ENCODE peak calls at places on chromosomes 11 and 22, in five cellular contexts. T, W, U, V and Z are unnamed samples. For H3K9me3 and H3K4me1, the result is how much of the 10 kb centered on the place peaks cover.

GRCh38 chr22:46159212-46159611 is 8.9 kb downstream of the PPARA start:
- DNase-seq in T (no peak), W (no peak), U (no peak), V (no peak), Z (no peak)

GRCh38 chr11:84419576-84419975 is 1133.4 kb upstream of the CCDC90B start:
- DNase-seq in T (no peak), W (no peak), U (no peak), V (no peak), Z (no peak)

GRCh38 chr11:69703711-69704507 is at the start of gene FGF19:
- DNase-seq in T (no peak), W (peak), U (no peak), V (no peak), Z (no peak)

GRCh38 chr11:62439785-62440602 is 21.2 kb downstream of the SCGB1A1 start:
- DNase-seq in T (no peak), W (no peak), U (peak), V (no peak), Z (peak)

GRCh38 chr11:116696381-116696941 is 76.3 kb downstream of the BUD13 start:
- DNase-seq in T (no peak), W (no peak), U (peak), V (no peak), Z (no peak)

GRCh38 chr11:112734207-112734606 is 227.0 kb upstream of the NCAM1 start:
- DNase-seq in T (no peak), W (no peak), U (no peak), V (peak), Z (no peak)

GRCh38 chr11:78168539-78169477 is 19.6 kb downstream of the KCTD21 start:
- DNase-seq in T (peak), W (no peak), U (peak), V (no peak), Z (peak)

GRCh38 chr11:62665075-62665629 is at the start of the genes C11orf98 and CSKMT:
- DNase-seq in T (peak), W (peak), U (peak), V (peak), Z (peak)

GRCh38 chr22:44693756-44694155 is 8.2 kb upstream of the PRR5 start:
- DNase-seq in T (no peak), W (no peak), U (no peak), V (no peak), Z (no peak)

GRCh38 chr11:27507561-27508322 is 1.2 kb upstream of the LIN7C start:
- DNase-seq in T (no peak), W (no peak), U (no peak), V (no peak), Z (no peak)

GRCh38 chr11:61701298-61701993 is 21.3 kb downstream of the DAGLA start:
- DNase-seq in T (no peak), W (no peak), U (no peak), V (peak), Z (no peak)

GRCh38 chr22:19121631-19122142 is 525 bp downstream of the DGCR2 start:
- DNase-seq in T (peak), W (no peak), U (peak), V (peak), Z (no peak)

GRCh38 chr11:78354741-78355705 is 62.6 kb downstream of the GAB2 start:
- DNase-seq in T (no peak), W (no peak), U (no peak), V (no peak), Z (no peak)

GRCh38 chr11:218815-219593 is 11.5 kb downstream of the RIC8A start:
- DNase-seq in T (no peak), W (no peak), U (no peak), V (no peak), Z (no peak)

GRCh38 chr22:36936362-36937116 is 23.1 kb downstream of the CSF2RB start:
- DNase-seq in T (no peak), W (no peak), U (no peak), V (no peak), Z (no peak)

GRCh38 chr11:72824811-72825505 is 10.7 kb downstream of the ATG16L2 start:
- DNase-seq in T (no peak), W (no peak), U (no peak), V (no peak), Z (no peak)

GRCh38 chr11:93895106-93895862 is 44.9 kb upstream of the VSTM5 start:
- DNase-seq in T (no peak), W (peak), U (no peak), V (peak), Z (no peak)

GRCh38 chr22:36781656-36782627 is 6.0 kb upstream of the IFT27 start:
- DNase-seq in T (peak), W (peak), U (peak), V (peak), Z (peak)

GRCh38 chr11:90646706-90647105 is 423.9 kb upstream of the CHORDC1 start:
- DNase-seq in T (no peak), W (no peak), U (no peak), V (no peak), Z (no peak)

GRCh38 chr11:90650124-90650523 is 427.3 kb upstream of the CHORDC1 start:
- DNase-seq in T (no peak), W (no peak), U (no peak), V (no peak), Z (no peak)

DNA sequence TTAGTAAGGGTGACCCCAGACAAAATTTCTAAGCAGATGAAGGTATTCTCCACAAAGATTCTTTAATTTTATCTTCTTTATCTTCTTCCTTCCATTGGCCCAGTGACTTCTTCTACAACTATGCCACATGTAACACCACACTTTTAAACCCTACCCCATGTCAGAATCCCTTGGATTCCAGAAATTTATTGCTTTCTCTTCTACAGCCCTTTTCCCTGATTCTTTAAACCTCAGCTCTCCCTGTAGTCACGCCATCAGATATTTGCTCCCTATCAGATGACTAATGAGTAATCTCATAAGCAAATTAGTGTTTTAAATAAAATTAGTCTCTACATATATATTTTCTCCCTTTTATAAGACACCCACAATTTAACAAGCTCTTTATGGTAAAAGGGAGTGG is 423.4 kb upstream of the CHORDC1 start:
- DNase-seq in T (no peak), W (no peak), U (no peak), V (no peak), Z (no peak)
- H3K9me3 ChIP-seq in T (under half), W (under half), U (under half), V (under half), Z (under half)

GRCh38 chr11:130178992-130179391 is 19.4 kb downstream of the ST14 start:
- DNase-seq in T (no peak), W (no peak), U (no peak), V (no peak), Z (no peak)

GRCh38 chr11:130178441-130178971 is 18.9 kb downstream of the ST14 start:
- DNase-seq in T (peak), W (no peak), U (no peak), V (peak), Z (no peak)

GRCh38 chr11:130180491-130180890 is 20.9 kb downstream of the ST14 start:
- DNase-seq in T (no peak), W (peak), U (no peak), V (peak), Z (no peak)

GRCh38 chr11:130180896-130181294 is 21.3 kb downstream of the ST14 start:
- DNase-seq in T (no peak), W (no peak), U (no peak), V (no peak), Z (no peak)

GRCh38 chr11:130179396-130180306 is 20.1 kb downstream of the ST14 start:
- DNase-seq in T (no peak), W (no peak), U (no peak), V (peak), Z (no peak)
- H3K4me1 ChIP-seq in T (under half), W (under half), U (under half), V (under half), Z (under half)

DNA sequence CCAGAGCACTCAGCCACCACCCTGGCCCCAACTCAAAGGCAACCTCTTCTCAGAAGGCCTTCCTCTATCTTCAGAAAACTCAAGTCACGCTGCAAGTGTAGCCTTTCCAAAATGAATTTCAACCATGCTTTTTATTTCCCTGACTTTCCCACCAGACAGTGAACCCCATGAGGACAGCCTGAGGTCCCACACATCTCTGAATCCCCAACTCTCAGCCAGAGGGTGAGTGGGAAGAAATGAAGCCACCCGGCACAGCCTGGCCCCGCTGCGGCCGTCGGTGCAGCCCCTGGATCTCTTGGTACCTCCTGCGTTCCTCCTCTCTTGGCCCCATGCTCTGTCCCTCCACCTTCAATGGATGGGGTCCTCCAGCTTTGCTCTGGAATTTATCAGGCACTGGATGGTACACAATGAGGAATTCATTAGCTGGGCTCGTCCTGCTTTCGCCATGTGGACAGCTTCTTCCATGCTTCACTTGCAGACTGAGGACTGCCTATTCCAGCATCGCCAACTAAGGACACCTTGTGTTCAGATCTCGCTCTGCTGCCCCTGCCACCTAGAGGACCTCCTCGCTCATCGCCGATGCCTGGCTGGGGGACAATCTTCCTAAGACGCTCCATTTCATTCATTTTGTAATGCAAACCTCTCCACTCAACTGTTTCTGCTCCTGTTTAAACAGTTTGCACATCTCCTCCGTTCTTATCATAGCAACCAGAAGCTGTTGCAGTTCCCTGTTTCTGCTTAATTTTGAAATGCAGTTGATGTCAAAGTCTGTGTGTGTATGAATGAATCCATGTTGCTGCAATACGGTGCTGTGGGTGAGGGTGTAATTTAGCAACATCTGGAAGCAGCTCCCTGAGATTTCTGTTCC is 672.1 kb downstream of the TBC1D22A start:
- DNase-seq in T (no peak), W (no peak), U (no peak), V (no peak), Z (no peak)
- H3K9me3 ChIP-seq in T (under half), W (under half), U (under half), V (under half), Z (under half)

DNA sequence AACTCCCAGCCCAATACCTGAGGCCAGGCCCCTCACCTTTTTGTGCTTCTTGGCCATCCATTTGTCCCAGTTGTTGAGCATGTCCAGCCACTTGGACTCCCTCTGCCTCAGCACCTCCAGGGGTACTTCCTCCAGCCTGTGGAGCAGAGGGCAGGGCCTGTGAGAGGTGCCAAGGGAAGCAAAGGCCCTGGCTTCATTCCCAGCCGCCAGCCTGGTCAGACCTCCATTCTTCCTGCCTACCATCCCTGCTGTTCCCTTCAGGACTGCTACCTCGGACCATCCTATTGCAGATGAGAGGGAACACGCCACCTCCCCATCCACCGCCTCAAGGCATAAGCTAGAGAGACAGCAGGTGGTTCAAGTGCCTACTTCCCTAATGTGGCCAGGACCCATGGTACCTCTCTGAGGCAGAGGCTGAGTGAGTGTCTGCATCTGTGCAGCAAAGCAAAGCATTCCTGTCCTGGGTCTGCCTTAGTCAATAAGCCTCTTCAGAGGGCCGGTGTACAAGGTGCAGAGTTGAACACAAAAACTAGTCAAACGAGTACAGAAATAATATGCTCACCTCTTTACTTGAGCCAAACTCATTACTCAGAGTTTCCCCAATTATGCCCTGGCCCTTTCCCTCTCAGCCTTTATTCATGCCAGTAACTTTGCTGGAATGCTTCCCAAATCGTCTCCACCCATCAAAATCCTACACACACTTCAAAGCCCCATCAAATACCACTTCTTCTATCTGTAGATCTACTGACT is 15.4 kb upstream of the CASTOR1 start:
- DNase-seq in T (no peak), W (peak), U (peak), V (no peak), Z (no peak)
- H3K4me1 ChIP-seq in T (half or more), W (half or more), U (half or more), V (under half), Z (half or more)

GRCh38 chr22:47288640-47289039 is 526.2 kb downstream of the TBC1D22A start:
- DNase-seq in T (no peak), W (no peak), U (peak), V (no peak), Z (no peak)
- H3K9me3 ChIP-seq in T (under half), W (under half), U (under half), V (under half), Z (under half)

GRCh38 chr11:58579192-58580129 is 598 bp downstream of the ZFP91 start:
- DNase-seq in T (peak), W (peak), U (peak), V (peak), Z (peak)
- H3K4me1 ChIP-seq in T (half or more), W (half or more), U (half or more), V (under half), Z (half or more)

GRCh38 chr11:35366798-35367197 is 52.6 kb downstream of the SLC1A2 start:
- DNase-seq in T (no peak), W (no peak), U (no peak), V (no peak), Z (no peak)
- H3K9me3 ChIP-seq in T (under half), W (under half), U (under half), V (under half), Z (under half)

DNA sequence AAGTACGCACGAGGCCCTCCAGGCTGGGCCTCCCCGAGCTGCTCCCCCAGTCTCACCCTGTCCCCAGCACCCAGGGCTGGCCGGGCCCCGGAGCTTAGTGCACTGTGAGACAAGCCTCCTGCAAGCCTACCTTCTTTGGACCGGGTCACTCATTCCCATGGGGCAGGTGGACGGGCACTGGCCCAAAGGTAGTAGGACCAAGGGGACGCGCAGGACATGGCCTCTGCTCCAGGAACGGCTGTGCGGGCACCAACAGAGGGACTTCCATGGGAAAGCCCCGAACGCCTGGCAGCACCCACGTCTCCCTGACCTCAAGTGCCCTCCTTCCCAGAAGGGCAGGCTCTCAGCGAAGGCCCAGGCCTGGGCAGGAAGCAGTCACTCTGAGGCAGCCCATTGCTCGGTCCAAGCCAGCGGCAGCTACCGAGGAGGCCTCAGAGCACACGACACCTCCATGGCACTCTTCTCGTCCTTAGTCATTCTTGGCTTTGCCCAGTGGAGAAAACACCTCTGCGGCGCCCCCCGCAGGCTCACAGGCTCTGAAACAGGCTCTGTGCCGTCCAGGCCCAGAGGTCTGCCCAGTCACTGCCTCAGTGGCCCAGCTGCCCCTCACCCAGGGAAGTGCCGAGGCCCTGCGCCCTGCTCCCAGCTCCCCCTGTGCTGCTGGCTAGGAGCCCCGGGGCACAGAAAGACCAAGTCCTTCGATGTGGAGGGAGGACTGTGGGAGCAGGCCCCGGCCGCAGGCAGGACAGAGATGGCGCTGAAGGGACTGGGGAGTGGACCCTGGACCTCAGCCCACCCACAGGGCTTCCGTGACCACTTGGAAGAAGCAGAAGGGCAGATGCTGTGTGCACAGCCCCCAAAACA is 3.8 kb downstream of the MOB2 start:
- DNase-seq in T (peak), W (no peak), U (peak), V (no peak), Z (no peak)
- H3K4me1 ChIP-seq in T (half or more), W (under half), U (half or more), V (under half), Z (half or more)

DNA sequence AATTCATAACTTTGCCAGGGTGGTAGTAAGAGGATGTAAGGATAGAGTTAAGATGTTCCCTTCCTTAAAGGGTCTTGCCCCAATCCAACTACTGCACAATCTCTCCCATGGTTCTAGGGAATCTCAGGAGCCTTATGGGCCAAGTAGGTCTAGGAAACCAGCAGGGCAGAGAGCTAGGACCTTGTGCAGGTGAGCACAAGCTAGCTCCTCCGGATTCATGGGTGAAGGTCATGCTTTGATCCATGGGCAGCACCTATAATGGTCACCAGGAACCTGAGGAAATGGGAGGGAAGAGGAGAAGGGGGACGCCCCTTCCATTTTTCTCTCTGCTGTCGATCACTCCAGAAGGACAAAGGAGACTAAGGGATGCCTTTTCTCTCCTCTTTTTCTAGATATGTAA is 16.8 kb downstream of the KCNJ11 start:
- DNase-seq in T (no peak), W (peak), U (no peak), V (no peak), Z (no peak)
- H3K9me3 ChIP-seq in T (half or more), W (under half), U (under half), V (under half), Z (under half)

DNA sequence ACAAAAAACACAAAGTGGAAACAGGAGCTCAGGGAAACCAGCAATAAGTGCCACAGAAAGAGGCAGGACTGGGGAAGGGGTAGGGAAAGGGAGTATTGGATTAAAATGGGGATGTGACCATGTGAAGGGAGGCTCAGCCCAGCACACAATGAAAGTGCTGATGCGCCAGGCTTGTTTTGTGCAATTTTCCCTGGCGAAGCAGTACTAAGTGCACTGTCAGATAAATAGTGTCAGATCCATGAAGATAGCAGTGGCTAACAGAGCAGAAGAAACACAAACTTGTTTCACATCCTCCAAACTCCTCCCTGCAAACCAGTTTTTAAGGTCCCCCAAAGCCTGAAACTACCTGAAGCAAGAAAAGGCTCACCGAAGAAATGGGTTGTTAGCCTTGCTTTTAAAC is 50.7 kb upstream of the RAPSN start:
- DNase-seq in T (no peak), W (no peak), U (no peak), V (no peak), Z (no peak)
- H3K4me1 ChIP-seq in T (half or more), W (under half), U (half or more), V (under half), Z (under half)